ENCODE peak calls at places on chromosomes 5 and 9, in four cellular contexts. E is HepG2, I is transverse colon, A is sigmoid colon. C is an unnamed sample.

GRCh38 chr9:124042168-124042775 is 30.7 kb downstream of the LHX2 start:
- DNase-seq in E (no peak), I (no peak), A (peak; percentile 63), C (no peak)

GRCh38 chr9:35756275-35756742 is 2.2 kb upstream of the MSMP start:
- DNase-seq in E (no peak), I (peak; percentile 83), A (peak; percentile 87), C (peak; percentile 64)

GRCh38 chr5:180802325-180803180 is at the start of gene MGAT1:
- DNase-seq in E (peak; percentile 65), I (peak; percentile 89), A (peak; percentile 96), C (peak; percentile 93)

GRCh38 chr5:10591946-10592345 is 28.1 kb downstream of the ANKRD33B start:
- DNase-seq in E (no peak), I (no peak), A (no peak), C (no peak)

GRCh38 chr5:123206618-123207320 is 117.7 kb downstream of the PRDM6 start:
- DNase-seq in E (no peak), I (no peak), A (no peak), C (no peak)

GRCh38 chr5:943201-943873 is 50.7 kb downstream of the TRIP13 start:
- DNase-seq in E (no peak), I (no peak), A (no peak), C (no peak)

GRCh38 chr5:79183011-79183410 is 52.9 kb upstream of the JMY start:
- DNase-seq in E (no peak), I (no peak), A (no peak), C (no peak)

GRCh38 chr5:2841208-2841607 is 89.7 kb upstream of the IRX2 start:
- DNase-seq in E (no peak), I (no peak), A (no peak), C (no peak)

GRCh38 chr5:172002840-172003512 is 3.5 kb downstream of the FBXW11 start:
- DNase-seq in E (no peak), I (no peak), A (no peak), C (no peak)

GRCh38 chr9:8208465-8208864 is 408.9 kb upstream of the DMAC1 start:
- DNase-seq in E (no peak), I (no peak), A (no peak), C (no peak)

GRCh38 chr5:123549256-123549904 is 37.4 kb downstream of the CSNK1G3 start:
- DNase-seq in E (no peak), I (peak; percentile 34), A (no peak), C (no peak)

GRCh38 chr5:116944171-116944570 is 369.5 kb upstream of the SEMA6A start:
- DNase-seq in E (peak; percentile 19), I (peak; percentile 19), A (no peak), C (no peak)

GRCh38 chr9:82254646-82255367 is 266.2 kb downstream of the SPATA31D1 start:
- DNase-seq in E (no peak), I (no peak), A (no peak), C (no peak)

GRCh38 chr5:158883502-158883901 is 216.2 kb downstream of the EBF1 start:
- DNase-seq in E (no peak), I (no peak), A (no peak), C (no peak)

GRCh38 chr9:131406567-131407436 is 12.9 kb downstream of the PRRC2B start:
- DNase-seq in E (no peak), I (no peak), A (no peak), C (no peak)

GRCh38 chr9:129109952-129110739 is 447 bp downstream of the CRAT start:
- DNase-seq in E (peak; percentile 18), I (peak; percentile 32), A (peak; percentile 74), C (no peak)

GRCh38 chr9:129109504-129109903 is 1.1 kb downstream of the CRAT start:
- DNase-seq in E (peak; percentile 41), I (peak; percentile 49), A (peak; percentile 86), C (no peak)

GRCh38 chr9:129111762-129112151 is 542 bp downstream of the PTPA start:
- DNase-seq in E (peak; percentile 25), I (peak; percentile 49), A (no peak), C (peak; percentile 43)

GRCh38 chr9:129111143-129111761 is at the start of gene PTPA:
- DNase-seq in E (peak; percentile 69), I (peak; percentile 88), A (peak; percentile 93), C (peak; percentile 98)

GRCh38 chr9:129110740-129111142 is at the start of gene CRAT:
- DNase-seq in E (peak; percentile 83), I (peak; percentile 99), A (peak; percentile 99), C (peak; percentile 100)
- TF ChIP-seq EP300 in E (no peak), I (no peak), A (no peak), C (no peak)

GRCh38 chr9:13548556-13548955 is 269.1 kb upstream of the MPDZ start:
- DNase-seq in E (no peak), I (no peak), A (no peak), C (no peak)
- H3K27ac ChIP-seq in E (no peak overlapping the region), I (no peak overlapping the region), A (no peak overlapping the region), C (no peak overlapping the region)

DNA sequence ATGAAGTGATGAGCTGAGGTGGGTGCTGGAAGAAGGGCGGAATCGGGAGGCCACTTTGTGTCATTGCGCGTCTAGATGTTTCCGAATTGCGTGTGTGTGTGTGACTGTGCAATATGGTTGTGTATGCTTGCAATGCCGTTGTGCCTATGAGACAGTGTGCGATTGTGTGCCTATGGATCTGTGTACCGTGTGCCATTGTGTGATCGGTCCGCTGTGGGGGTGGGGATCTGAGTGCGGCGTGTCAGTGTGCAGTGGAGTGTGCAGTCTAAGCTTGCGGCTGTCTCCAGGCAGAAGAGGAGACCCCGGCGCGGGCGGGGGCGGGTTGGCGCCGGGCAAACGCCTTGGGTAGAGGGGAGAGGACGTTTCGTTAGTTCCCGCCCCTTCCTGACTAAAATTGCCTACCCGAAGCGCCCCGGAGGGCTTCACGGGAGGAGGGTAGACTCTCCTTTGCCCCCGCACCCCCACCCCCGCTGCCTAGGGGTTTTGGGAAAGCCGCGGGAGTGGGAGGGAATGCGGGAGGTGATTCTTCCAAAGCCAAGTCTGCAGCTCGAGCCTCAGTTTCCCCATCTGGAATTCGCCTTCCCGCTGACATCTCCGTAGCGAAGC is 24.2 kb downstream of the PCDHGC5 start:
- DNase-seq in E (no peak), I (no peak), A (no peak), C (peak; percentile 89)
- TF ChIP-seq EP300 in E (no peak), I (no peak), A (no peak), C (no peak)

DNA sequence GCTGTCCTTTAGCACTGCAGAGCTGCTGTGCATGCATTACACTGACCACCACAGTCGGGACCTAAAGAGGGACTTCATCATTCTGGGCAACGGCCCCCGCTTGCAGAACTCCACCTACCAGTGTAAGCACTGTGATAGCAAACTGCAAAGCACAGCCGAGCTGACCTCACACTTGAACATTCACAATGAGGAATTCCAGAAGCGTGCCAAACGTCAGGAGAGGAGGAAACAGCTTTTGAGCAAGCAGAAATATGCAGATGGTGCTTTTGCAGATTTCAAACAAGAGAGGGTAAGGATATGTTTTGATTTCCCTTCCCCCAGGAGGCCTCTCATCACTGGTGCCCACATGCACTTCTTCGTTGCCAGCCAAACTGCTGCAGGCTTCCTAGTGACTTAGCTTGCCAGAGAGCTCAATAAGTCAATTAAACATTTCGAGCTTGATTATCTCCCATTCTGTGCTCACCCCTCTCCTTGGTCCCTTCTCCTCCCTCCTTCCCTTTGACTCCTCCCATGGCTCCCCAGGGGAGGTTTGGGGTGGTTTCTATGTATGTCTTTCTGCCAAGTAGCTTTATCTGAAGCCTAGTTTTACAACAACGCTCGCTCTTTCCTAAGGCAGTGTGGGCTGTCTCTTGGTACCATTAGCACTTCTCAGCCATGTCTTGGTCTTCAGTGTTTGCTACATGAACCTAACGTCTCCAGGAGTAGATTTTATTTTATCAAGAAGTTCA is 66.7 kb downstream of the ZNF462 start:
- DNase-seq in E (no peak), I (no peak), A (no peak), C (peak; percentile 46)
- H3K27ac ChIP-seq in E (no peak overlapping the region), I (no peak overlapping the region), A (peak overlapping the region; percentile 48), C (no peak overlapping the region)

DNA sequence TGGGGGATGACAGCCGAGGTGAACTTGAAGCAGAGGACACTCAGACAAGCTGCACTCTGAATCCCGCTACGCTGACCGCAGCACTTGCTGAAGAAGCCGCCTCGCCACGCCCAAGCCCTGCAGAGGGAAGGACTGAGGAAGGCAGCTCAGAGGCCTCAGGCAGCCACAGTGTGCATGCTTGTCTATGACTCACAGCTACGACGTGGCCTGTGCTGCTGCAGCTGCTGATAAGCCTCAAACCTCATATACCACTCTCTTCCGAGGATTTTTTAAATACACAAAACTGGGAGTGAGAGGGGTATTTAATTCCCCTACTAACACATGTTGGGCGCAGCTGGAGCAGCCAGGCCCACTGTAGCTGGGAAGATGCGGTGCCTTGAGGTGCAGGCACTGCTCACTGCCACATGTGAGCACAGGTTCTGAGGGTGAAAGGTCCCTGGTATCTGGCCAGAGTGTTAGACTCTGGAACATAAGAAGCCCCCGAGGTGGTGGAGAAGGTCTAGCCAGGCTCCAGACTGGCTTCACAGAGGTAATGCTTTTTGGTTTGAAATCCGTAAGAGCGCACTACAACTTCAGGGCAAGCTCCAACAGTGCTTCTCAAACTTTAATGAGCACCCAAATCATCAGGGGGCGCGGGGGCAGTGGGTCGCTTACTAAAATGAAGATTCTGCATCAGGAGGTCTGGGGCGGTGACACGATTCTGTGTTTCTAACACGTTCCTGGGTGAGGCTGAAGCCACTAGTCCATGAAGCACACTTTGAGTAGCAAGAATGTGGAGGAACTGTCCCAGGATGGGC is 196.8 kb downstream of the AUH start:
- DNase-seq in E (peak; percentile 30), I (peak; percentile 87), A (peak; percentile 80), C (peak; percentile 85)
- TF ChIP-seq EP300 in E (no peak), I (no peak), A (no peak), C (no peak)

DNA sequence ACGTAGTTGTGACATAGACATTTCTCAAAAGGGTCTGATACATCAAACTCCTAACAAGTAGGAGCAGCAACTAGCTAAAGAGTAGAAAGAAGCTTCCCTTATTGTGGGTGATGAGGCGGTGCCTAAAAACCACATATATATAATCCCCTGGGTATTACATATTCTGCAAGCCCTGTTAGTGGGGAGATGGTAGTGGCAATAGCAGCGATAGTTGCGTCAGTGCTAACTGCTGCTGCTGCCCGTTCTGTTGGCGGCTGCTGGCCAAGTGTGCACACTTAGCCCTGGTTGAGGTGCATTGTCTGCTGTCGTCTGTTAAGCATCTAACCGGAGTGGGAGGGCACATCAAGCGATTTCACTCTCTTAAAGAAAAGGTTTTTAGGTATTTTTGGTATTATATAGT is 35.8 kb downstream of the VLDLR start:
- DNase-seq in E (no peak), I (no peak), A (no peak), C (no peak)
- H3K27ac ChIP-seq in E (no peak overlapping the region), I (no peak overlapping the region), A (no peak overlapping the region), C (no peak overlapping the region)

GRCh38 chr5:90865194-90865593 is 306.6 kb downstream of the ADGRV1 start:
- DNase-seq in E (no peak), I (no peak), A (no peak), C (no peak)

GRCh38 chr5:90866333-90866732 is 307.7 kb downstream of the ADGRV1 start:
- DNase-seq in E (peak; percentile 40), I (no peak), A (no peak), C (no peak)

GRCh38 chr5:90866915-90867715 is 308.5 kb downstream of the ADGRV1 start:
- DNase-seq in E (peak; percentile 71), I (no peak), A (no peak), C (no peak)

GRCh38 chr5:90861843-90862586 is 303.4 kb downstream of the ADGRV1 start:
- DNase-seq in E (no peak), I (no peak), A (no peak), C (no peak)
- TF ChIP-seq EP300 in E (no peak), I (no peak), A (no peak), C (no peak)

GRCh38 chr9:20831028-20831427 is 147.0 kb downstream of the FOCAD start:
- DNase-seq in E (no peak), I (no peak), A (no peak), C (no peak)

GRCh38 chr9:20832775-20833174 is 148.7 kb downstream of the FOCAD start:
- DNase-seq in E (no peak), I (no peak), A (no peak), C (no peak)

GRCh38 chr9:20838218-20838617 is 154.2 kb downstream of the FOCAD start:
- DNase-seq in E (peak; percentile 7), I (no peak), A (no peak), C (no peak)

GRCh38 chr9:20835364-20836286 is 151.6 kb downstream of the FOCAD start:
- DNase-seq in E (peak; percentile 85), I (no peak), A (no peak), C (no peak)
- H3K27ac ChIP-seq in E (peak overlapping the region; percentile 21), I (no peak overlapping the region), A (no peak overlapping the region), C (no peak overlapping the region)

C was measured in upper lobe of left lung.